ENCODE peak calls at places on chromosome 6, in ten cellular contexts. E is sigmoid colon, H is K562, S is transverse colon, U is SK-N-SH, M is suprapubic skin, X is ovary, Z is HepG2, Y is upper lobe of left lung, T is tibial nerve. D is an unnamed sample.

GRCh38 chr6:166488081-166488685 is 98.3 kb downstream of the RAMACL start:
- DNase-seq in Y (peak; percentile 79), Z (no peak), M (peak; percentile 81), X (peak; percentile 45), E (peak; percentile 76), U (no peak), S (peak; percentile 57), H (no peak), T (peak; percentile 33), D (peak; percentile 46)

GRCh38 chr6:5506575-5506974 is 245.3 kb downstream of the FARS2 start:
- DNase-seq in U (no peak), Y (no peak), M (no peak), H (no peak), Z (no peak), E (no peak), X (no peak), T (no peak), S (no peak), D (no peak)

GRCh38 chr6:70051197-70051596 is 184.8 kb downstream of the COL19A1 start:
- DNase-seq in T (no peak), Y (no peak), E (no peak), Z (no peak), M (no peak), S (no peak), U (no peak), X (no peak), H (no peak), D (no peak)

GRCh38 chr6:33828764-33829731 is 25.2 kb upstream of the MLN start:
- DNase-seq in Y (no peak), T (no peak), H (no peak), Z (no peak), M (no peak), S (no peak), E (peak; percentile 80), X (no peak), U (peak; percentile 72), D (no peak)

GRCh38 chr6:160457843-160458242 is 109.7 kb downstream of the SLC22A3 start:
- DNase-seq in Z (no peak), S (no peak), X (no peak), M (no peak), Y (no peak), T (no peak), E (no peak), H (no peak), U (no peak), D (no peak)

GRCh38 chr6:37320649-37321048 is 33.1 kb upstream of the RNF8 start:
- DNase-seq in T (no peak), X (no peak), Y (no peak), U (no peak), S (no peak), H (no peak), E (no peak), M (no peak), Z (no peak), D (no peak)

GRCh38 chr6:140208286-140208685 is 833.8 kb upstream of the CITED2 start:
- DNase-seq in H (no peak), U (no peak), M (no peak), S (no peak), Y (no peak), T (no peak), E (no peak), Z (no peak), X (no peak), D (no peak)

GRCh38 chr6:13573669-13574110 is 711 bp upstream of the SIRT5 start:
- DNase-seq in U (no peak), X (peak; percentile 40), M (no peak), S (peak; percentile 53), E (peak; percentile 68), T (no peak), H (peak; percentile 28), Z (peak; percentile 29), Y (peak; percentile 61), D (peak; percentile 35)

GRCh38 chr6:90217621-90218496 is 78.8 kb downstream of the BACH2 start:
- DNase-seq in E (no peak), X (no peak), U (no peak), H (no peak), T (no peak), Y (peak; percentile 36), S (no peak), Z (peak; percentile 62), M (no peak), D (peak; percentile 56)

GRCh38 chr6:79894939-79895338 is 52.4 kb downstream of the ELOVL4 start:
- DNase-seq in E (no peak), T (no peak), S (no peak), Z (no peak), H (no peak), U (no peak), M (no peak), Y (no peak), X (no peak), D (no peak)

GRCh38 chr6:16129623-16130243 is 847 bp downstream of the MYLIP start:
- DNase-seq in Y (peak; percentile 34), M (no peak), T (no peak), Z (no peak), H (no peak), U (no peak), E (peak; percentile 76), S (peak; percentile 41), X (peak; percentile 41), D (peak; percentile 52)

GRCh38 chr6:126743051-126743450 is 375.4 kb upstream of the RSPO3 start:
- DNase-seq in E (no peak), T (no peak), S (no peak), Z (no peak), H (no peak), U (no peak), X (no peak), Y (no peak), M (no peak), D (no peak)

GRCh38 chr6:27472182-27472616 is 706 bp downstream of the ZNF184 start:
- DNase-seq in H (peak; percentile 58), M (no peak), X (peak; percentile 69), E (peak; percentile 83), T (no peak), Z (peak; percentile 62), S (peak; percentile 77), U (peak; percentile 56), Y (peak; percentile 81), D (no peak)

GRCh38 chr6:34593741-34594140 is 37.6 kb upstream of the SPDEF start:
- DNase-seq in Z (no peak), X (no peak), M (no peak), E (peak; percentile 25), S (no peak), Y (no peak), T (no peak), U (no peak), H (no peak), D (peak; percentile 54)

GRCh38 chr6:361411-362132 is 30.0 kb upstream of the IRF4 start:
- DNase-seq in T (no peak), X (no peak), S (no peak), Z (no peak), E (no peak), Y (no peak), U (no peak), H (no peak), M (no peak), D (no peak)

GRCh38 chr6:7505196-7505699 is 36.2 kb upstream of the DSP start:
- DNase-seq in U (peak; percentile 41), M (no peak), H (no peak), E (no peak), Z (peak; percentile 65), Y (peak; percentile 62), S (peak; percentile 65), T (no peak), X (no peak), D (peak; percentile 58)

GRCh38 chr6:29200767-29201662 is 30.3 kb downstream of the OR2J2 start:
- DNase-seq in M (no peak), X (no peak), T (no peak), U (no peak), Z (no peak), H (no peak), S (no peak), Y (no peak), E (no peak), D (no peak)
- TF ChIP-seq EP300 in M (no peak), X (no peak), T (no peak), U (no peak), Z (no peak), H (no peak), S (no peak), Y (no peak), E (no peak), D (no peak)

DNA sequence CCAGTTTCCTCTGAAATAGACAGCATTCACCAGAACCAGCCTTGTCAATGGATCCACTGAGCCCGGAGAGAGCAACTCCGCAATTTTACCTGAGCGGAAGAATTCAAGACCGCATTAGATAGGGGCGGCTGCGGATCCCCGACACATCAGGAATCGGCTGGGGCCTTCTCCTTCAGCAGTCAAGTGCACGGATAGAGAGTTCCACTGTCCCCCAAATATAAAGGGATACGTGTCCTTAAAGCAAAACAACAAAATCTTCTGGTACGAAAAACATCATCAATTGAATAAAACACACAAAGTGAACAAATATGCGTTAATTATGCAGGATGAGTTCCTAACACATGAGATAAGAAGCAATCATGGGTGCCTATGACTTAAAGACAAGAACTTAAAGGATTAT is 18.3 kb downstream of the SERPINB6 start:
- DNase-seq in E (no peak), Y (no peak), U (no peak), M (no peak), Z (no peak), H (no peak), X (no peak), T (no peak), S (no peak), D (peak; percentile 19)
- H3K36me3 ChIP-seq in E (no peaks in the 10 kb centered on the region), Y (peaks cover 65% of the 10 kb centered on the region), U (peaks cover 21% of the 10 kb centered on the region), M (peaks cover 14% of the 10 kb centered on the region), Z (peaks cover under 1% of the 10 kb centered on the region), H (peaks cover 77% of the 10 kb centered on the region), X (no peaks in the 10 kb centered on the region), T (no peaks in the 10 kb centered on the region), S (no peaks in the 10 kb centered on the region), D (peaks cover 26% of the 10 kb centered on the region)

DNA sequence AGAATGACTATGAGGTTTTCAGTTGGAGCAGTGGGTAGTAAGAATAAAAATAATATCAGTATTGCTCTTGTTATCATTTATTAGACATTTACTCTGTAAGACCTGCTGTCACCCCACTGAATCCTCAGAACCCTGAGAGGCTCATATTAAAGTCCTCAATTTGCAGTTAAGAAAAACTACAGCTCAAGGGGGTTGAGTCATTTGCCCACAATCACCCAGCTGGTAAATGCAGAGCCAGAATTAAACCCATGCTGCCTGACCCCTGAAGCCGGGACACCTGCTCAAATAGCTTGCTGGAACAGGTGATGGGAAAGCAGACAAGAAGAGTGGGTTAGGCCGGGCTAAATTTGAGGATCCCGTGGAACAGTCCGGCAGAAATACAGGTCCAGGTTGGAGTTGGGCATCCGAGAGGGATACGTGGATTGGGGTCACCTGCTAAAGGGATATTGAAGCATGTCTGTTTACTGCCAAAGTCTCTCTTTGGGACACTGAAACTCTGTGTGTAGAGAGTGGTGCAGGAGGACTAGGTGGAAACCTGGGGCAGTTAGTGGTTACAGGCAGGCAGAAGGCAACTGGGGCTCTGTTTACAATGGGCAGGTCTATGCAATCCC is 344.1 kb downstream of the CDC5L start:
- DNase-seq in Y (no peak), U (no peak), Z (no peak), T (no peak), H (no peak), S (no peak), X (no peak), M (no peak), E (no peak), D (no peak)
- TF ChIP-seq EP300 in Y (no peak), U (no peak), Z (no peak), T (no peak), H (no peak), S (no peak), X (no peak), M (no peak), E (no peak), D (no peak)

DNA sequence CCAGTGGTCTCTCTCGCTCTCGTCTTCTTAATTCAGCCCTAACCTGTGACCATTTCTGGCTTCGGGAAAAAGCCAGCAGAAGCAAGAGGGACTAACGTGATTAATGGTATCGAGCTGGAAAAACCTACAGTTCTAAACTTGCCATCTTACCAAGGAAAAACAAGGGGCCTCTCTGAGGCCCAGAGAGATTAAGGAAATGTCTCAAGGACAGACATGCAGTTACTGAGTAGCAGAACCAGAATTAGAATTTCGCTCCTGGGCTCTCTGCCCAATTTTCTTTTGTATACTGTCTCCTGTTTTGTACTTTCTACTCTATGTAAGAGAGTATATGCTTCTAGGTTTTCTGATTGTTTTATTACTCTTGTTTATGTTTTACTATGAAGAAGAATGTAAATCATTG is 67.8 kb upstream of the LTV1 start:
- DNase-seq in M (no peak), E (no peak), X (no peak), U (no peak), T (no peak), Z (no peak), H (no peak), Y (no peak), S (no peak), D (no peak)
- H3K36me3 ChIP-seq in M (peaks cover 14% of the 10 kb centered on the region), E (no peaks in the 10 kb centered on the region), X (no peaks in the 10 kb centered on the region), U (peaks cover 26% of the 10 kb centered on the region), T (no peaks in the 10 kb centered on the region), Z (peaks cover 22% of the 10 kb centered on the region), H (peaks cover 5% of the 10 kb centered on the region), Y (peaks cover 68% of the 10 kb centered on the region), S (no peaks in the 10 kb centered on the region), D (peaks cover 64% of the 10 kb centered on the region)

D was measured in stomach.